ENCODE peak calls at places on chromosomes 11 and 22, in seven cellular contexts. W, B, P, Y, A, I and S are unnamed samples.

GRCh38 chr11:94449437-94449836 is 44.2 kb downstream of the MRE11 start:
- DNase-seq in I (no peak), B (no peak), P (peak), W (peak), A (peak), Y (no peak), S (no peak)

GRCh38 chr11:2512431-2513407 is 67.9 kb downstream of the KCNQ1 start:
- DNase-seq in P (no peak), A (no peak), W (no peak), Y (peak), I (no peak), B (no peak), S (peak)

GRCh38 chr11:83583953-83584352 is 297.8 kb upstream of the CCDC90B start:
- DNase-seq in Y (no peak), B (no peak), I (no peak), P (no peak), W (peak), A (peak), S (no peak)

GRCh38 chr11:76793834-76794291 is 10.7 kb downstream of the TSKU start:
- DNase-seq in B (no peak), Y (no peak), I (no peak), P (no peak), A (no peak), W (no peak), S (no peak)

GRCh38 chr11:72224587-72225410 is at the start of gene INPPL1:
- DNase-seq in A (peak), B (no peak), I (no peak), Y (peak), W (no peak), P (peak), S (no peak)

GRCh38 chr11:17402486-17402885 is 14.0 kb upstream of the KCNJ11 start:
- DNase-seq in W (no peak), P (no peak), A (no peak), I (no peak), Y (no peak), B (no peak), S (peak)

GRCh38 chr11:110000045-110000502 is 93.1 kb upstream of the ZC3H12C start:
- DNase-seq in A (peak), B (no peak), I (no peak), P (no peak), W (peak), Y (no peak), S (peak)

GRCh38 chr11:123323482-123324056 is 106.5 kb upstream of the GRAMD1B start:
- DNase-seq in W (no peak), Y (no peak), B (no peak), I (no peak), A (no peak), P (no peak), S (no peak)

GRCh38 chr11:17735823-17736772 is 1.5 kb downstream of the KCNC1 start:
- DNase-seq in I (no peak), P (no peak), Y (no peak), W (no peak), A (no peak), B (no peak), S (no peak)

GRCh38 chr11:96259053-96259837 is 83.8 kb downstream of the MAML2 start:
- DNase-seq in I (no peak), P (no peak), W (peak), Y (no peak), B (no peak), A (peak), S (no peak)

GRCh38 chr11:68279676-68280075 is 7.9 kb upstream of the C11orf24 start:
- DNase-seq in A (peak), P (no peak), W (no peak), Y (no peak), I (no peak), B (no peak), S (no peak)

GRCh38 chr11:121133046-121133445 is 32.0 kb downstream of the TECTA start:
- DNase-seq in P (no peak), W (no peak), B (no peak), I (no peak), A (no peak), Y (no peak), S (no peak)

GRCh38 chr11:72326151-72326842 is 82.3 kb upstream of the PHOX2A start:
- DNase-seq in B (no peak), I (no peak), A (peak), W (peak), Y (no peak), P (no peak), S (no peak)

GRCh38 chr11:88689548-88690240 is 352.2 kb upstream of the CTSC start:
- DNase-seq in Y (no peak), W (no peak), A (no peak), I (no peak), P (no peak), B (no peak), S (no peak)

GRCh38 chr11:79174045-79175008 is 266.5 kb downstream of the TENM4 start:
- DNase-seq in B (no peak), A (no peak), P (no peak), Y (no peak), I (no peak), W (peak), S (no peak)

GRCh38 chr11:43447124-43447523 is 88.4 kb downstream of the TTC17 start:
- DNase-seq in I (no peak), A (no peak), B (no peak), W (no peak), Y (no peak), P (no peak), S (no peak)

GRCh38 chr22:29344137-29344536 is 28.6 kb upstream of the RASL10A start:
- DNase-seq in P (peak), W (peak), I (peak), A (peak), B (peak), Y (peak), S (no peak)

GRCh38 chr22:32177221-32177765 is 18.2 kb upstream of the C22orf42 start:
- DNase-seq in Y (no peak), W (no peak), B (no peak), P (no peak), I (no peak), A (peak), S (no peak)

GRCh38 chr11:33895752-33896137 is 3.9 kb upstream of the LMO2 start:
- DNase-seq in B (no peak), I (no peak), A (no peak), Y (no peak), W (no peak), P (no peak), S (no peak)

GRCh38 chr22:28947125-28947524 is 63.8 kb downstream of the ZNRF3 start:
- DNase-seq in A (no peak), B (no peak), W (no peak), P (no peak), Y (no peak), I (no peak), S (no peak)

GRCh38 chr22:31162015-31162765 is 2.2 kb downstream of the RNF185 start:
- DNase-seq in P (no peak), Y (no peak), B (no peak), A (no peak), I (no peak), W (peak), S (no peak)

GRCh38 chr11:112440518-112440917 is 179.9 kb upstream of the PLET1 start:
- DNase-seq in W (no peak), A (no peak), I (no peak), Y (no peak), B (no peak), P (no peak), S (no peak)
- TF ChIP-seq CTCF in W (no peak), A (peak), I (no peak), Y (no peak), B (no peak), P (no peak), S (no peak)

DNA sequence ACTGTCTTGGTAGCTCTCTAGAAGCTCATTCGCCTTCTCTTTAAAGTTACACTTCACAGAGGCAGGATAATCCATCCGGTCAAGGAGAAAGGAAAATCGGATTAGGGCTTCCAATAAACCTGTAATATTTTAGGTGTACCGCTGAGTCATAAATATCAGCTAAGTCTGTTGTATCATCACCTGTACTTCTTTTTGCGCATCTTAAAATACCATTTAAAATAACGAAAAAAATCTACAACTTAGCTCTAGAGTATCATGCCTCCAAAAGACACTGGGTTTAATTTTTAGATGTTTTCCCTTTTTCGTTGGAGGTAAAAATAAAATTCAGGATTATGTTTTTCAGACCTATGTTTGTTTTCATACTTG is 41.5 kb upstream of the INCENP start:
- DNase-seq in B (no peak), W (no peak), Y (no peak), I (no peak), P (no peak), A (no peak), S (no peak)
- TF ChIP-seq CTCF in B (no peak), W (no peak), Y (no peak), I (no peak), P (no peak), A (no peak), S (peak)

DNA sequence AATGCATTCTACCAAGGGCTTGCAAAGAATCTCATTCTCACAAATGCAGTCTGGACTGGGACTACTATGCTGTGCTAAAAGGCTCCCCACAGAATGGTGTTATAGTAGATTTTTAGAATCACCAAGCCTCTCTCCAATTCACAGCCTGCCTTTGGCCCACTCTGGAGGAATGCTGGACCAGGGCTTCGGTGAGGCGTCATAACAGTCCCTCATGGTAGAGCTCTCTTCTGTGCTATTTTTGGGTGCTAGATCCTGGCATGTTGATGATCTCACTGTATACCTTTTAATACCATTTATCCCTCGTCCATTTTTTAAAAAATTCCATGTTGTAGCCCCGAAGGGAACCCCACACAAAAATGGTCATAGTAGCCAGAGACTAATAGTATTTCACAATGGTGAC is 17.6 kb downstream of the MAP6 start:
- DNase-seq in A (no peak), B (no peak), I (no peak), W (no peak), Y (no peak), P (no peak), S (no peak)
- TF ChIP-seq CTCF in A (no peak), B (no peak), I (no peak), W (no peak), Y (no peak), P (no peak), S (no peak)

GRCh38 chr11:130448416-130449068 is at the start of gene ADAMTS15:
- DNase-seq in A (peak), Y (peak), B (no peak), W (peak), P (peak), I (peak), S (no peak)

GRCh38 chr11:130448039-130448415 is 418 bp upstream of the ADAMTS15 start:
- DNase-seq in B (no peak), A (no peak), Y (no peak), P (no peak), W (no peak), I (no peak), S (no peak)

GRCh38 chr11:130451261-130452019 is 3.0 kb downstream of the ADAMTS15 start:
- DNase-seq in I (no peak), Y (no peak), P (no peak), W (peak), B (no peak), A (peak), S (no peak)

GRCh38 chr11:130449246-130449990 is 973 bp downstream of the ADAMTS15 start:
- DNase-seq in B (no peak), W (peak), I (no peak), Y (no peak), P (no peak), A (no peak), S (no peak)

GRCh38 chr11:130449996-130450419 is 1.6 kb downstream of the ADAMTS15 start:
- DNase-seq in A (no peak), P (no peak), Y (peak), I (no peak), B (peak), W (peak), S (no peak)
- TF ChIP-seq CTCF in A (no peak), P (no peak), Y (peak), I (peak), B (peak), W (peak), S (no peak)

GRCh38 chr11:30583505-30584280 is 2.5 kb downstream of the MPPED2 start:
- DNase-seq in I (peak), Y (peak), A (no peak), P (no peak), W (no peak), B (peak), S (no peak)

GRCh38 chr11:30585892-30586250 is 282 bp downstream of the MPPED2 start:
- DNase-seq in P (peak), Y (peak), I (peak), B (no peak), A (no peak), W (no peak), S (no peak)

GRCh38 chr11:30585067-30585891 is 874 bp downstream of the MPPED2 start:
- DNase-seq in B (no peak), I (peak), P (peak), Y (peak), A (no peak), W (no peak), S (no peak)

GRCh38 chr11:30581646-30582045 is 4.5 kb downstream of the MPPED2 start:
- DNase-seq in P (no peak), A (no peak), B (no peak), W (no peak), I (no peak), Y (no peak), S (no peak)

DNA sequence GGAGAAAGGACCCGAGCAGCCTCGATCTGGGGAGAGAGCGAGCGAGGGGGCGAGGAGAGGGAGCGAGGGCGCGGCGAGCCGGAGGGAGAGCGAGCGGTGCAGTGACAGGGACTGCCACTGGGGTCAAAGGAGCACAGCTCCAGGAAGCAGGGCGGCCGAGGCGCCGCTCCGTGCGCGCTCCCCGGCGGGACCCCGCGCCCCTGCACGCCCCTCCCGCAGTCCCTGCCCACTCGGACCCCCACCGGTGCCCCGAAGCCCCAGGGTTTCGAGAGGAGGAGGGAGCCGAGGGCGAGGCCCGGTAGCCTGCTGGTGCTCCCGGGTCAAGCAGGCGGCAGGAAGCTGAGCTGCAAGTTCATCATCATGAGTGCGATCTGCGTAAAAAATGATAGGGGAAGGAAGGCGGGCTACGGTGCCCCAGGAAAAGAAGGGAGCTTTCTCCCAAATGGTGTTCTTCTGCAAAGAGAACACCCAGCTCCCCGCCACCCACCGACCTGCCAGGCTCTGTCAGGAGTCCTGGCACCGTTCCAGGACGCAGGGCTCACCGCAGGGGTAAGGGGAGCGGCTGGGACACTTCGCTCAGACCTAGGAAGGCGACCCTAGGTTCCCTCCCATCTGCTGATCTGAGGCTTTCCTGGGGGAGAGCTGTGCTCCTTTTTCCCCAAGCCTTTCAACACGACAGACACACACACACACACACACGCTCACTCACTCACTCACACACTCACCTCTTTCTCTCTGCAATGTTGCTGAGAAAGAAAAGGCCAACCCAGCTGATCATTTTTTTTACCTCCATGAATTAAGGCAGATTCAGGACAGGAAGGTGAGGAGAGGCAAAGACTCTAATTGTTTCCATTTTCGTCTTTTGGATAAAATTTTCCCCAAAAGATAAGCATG is at the start of gene MPPED2:
- DNase-seq in A (no peak), W (peak), P (peak), Y (peak), I (peak), B (no peak), S (no peak)
- TF ChIP-seq CTCF in A (no peak), W (no peak), P (peak), Y (peak), I (peak), B (peak), S (peak)

GRCh38 chr11:36569095-36569494 is 1.3 kb downstream of the RAG1 start:
- DNase-seq in P (no peak), B (no peak), W (no peak), A (no peak), I (no peak), Y (no peak), S (no peak)

GRCh38 chr11:36565033-36565610 is 2.7 kb upstream of the RAG1 start:
- DNase-seq in P (no peak), A (no peak), B (no peak), Y (no peak), I (no peak), W (no peak), S (no peak)

GRCh38 chr11:36566407-36567053 is 1.3 kb upstream of the RAG1 start:
- DNase-seq in A (no peak), P (no peak), B (no peak), I (no peak), Y (no peak), W (no peak), S (no peak)

GRCh38 chr11:36567684-36568083 is at the start of gene RAG1:
- DNase-seq in Y (no peak), B (no peak), P (no peak), I (no peak), A (no peak), W (no peak), S (no peak)

GRCh38 chr11:36564376-36565032 is 3.3 kb upstream of the RAG1 start:
- DNase-seq in A (peak), B (no peak), I (no peak), Y (no peak), W (peak), P (peak), S (no peak)
- TF ChIP-seq CTCF in A (peak), B (peak), I (peak), Y (peak), W (peak), P (no peak), S (peak)

GRCh38 chr22:33829549-33830280 is 90.6 kb downstream of the LARGE1 start:
- DNase-seq in P (no peak), Y (no peak), A (no peak), I (no peak), W (no peak), B (no peak), S (no peak)
- TF ChIP-seq CTCF in P (no peak), Y (no peak), A (no peak), I (no peak), W (no peak), B (no peak), S (no peak)